ENCODE peak calls at places on chromosomes 16 and 17, in ten cellular contexts. Y is hepatocyte; X is GM23338; S is uterus; Q is lower leg skin; E is kidney epithelial cell; R is GM12865; O is ascending aorta; U is CD8-positive, alpha-beta T cell; F is left ventricle myocardium inferior. B is an unnamed sample.

GRCh38 chr17:46171939-46172338 is 21.3 kb downstream of the KANSL1 start:
- DNase-seq in U (no peak), E (no peak), O (no peak), X (no peak), Y (no peak), F (no peak), Q (no peak), S (no peak), R (no peak), B (no peak)

GRCh38 chr16:4260360-4260759 is 12.5 kb downstream of the TFAP4 start:
- DNase-seq in E (no peak), O (no peak), X (no peak), S (no peak), Q (no peak), U (no peak), Y (no peak), R (no peak), F (no peak), B (no peak)

GRCh38 chr17:50201226-50201854 is at the start of gene COL1A1:
- DNase-seq in X (peak; percentile 59), U (no peak), Q (peak; percentile 96), R (no peak), O (no peak), S (peak; percentile 94), Y (peak; percentile 85), F (peak; percentile 73), E (no peak), B (peak; percentile 71)

GRCh38 chr17:30095507-30096244 is 20.9 kb upstream of the NSRP1 start:
- DNase-seq in Q (no peak), U (no peak), S (no peak), Y (peak; percentile 71), O (no peak), R (peak; percentile 62), E (peak; percentile 54), X (peak; percentile 76), F (no peak), B (peak; percentile 61)

GRCh38 chr17:29571883-29572681 is 3.6 kb downstream of the TP53I13 start:
- DNase-seq in Q (peak; percentile 86), X (no peak), R (no peak), O (no peak), F (peak; percentile 35), S (peak; percentile 31), E (no peak), Y (peak; percentile 32), U (no peak), B (no peak)

GRCh38 chr16:12096162-12096781 is 119.7 kb downstream of the SNX29 start:
- DNase-seq in E (no peak), Q (no peak), X (no peak), R (no peak), O (no peak), S (no peak), Y (no peak), U (no peak), F (no peak), B (no peak)

GRCh38 chr17:40524243-40524965 is 23.0 kb upstream of the TNS4 start:
- DNase-seq in R (no peak), E (no peak), Y (no peak), S (no peak), Q (peak; percentile 21), F (no peak), X (no peak), O (no peak), U (no peak), B (no peak)

GRCh38 chr17:77489898-77490265 is 349.1 kb downstream of the SEC14L1 start:
- DNase-seq in U (no peak), F (peak; percentile 92), X (no peak), R (no peak), O (peak; percentile 69), S (peak; percentile 82), E (no peak), Y (no peak), Q (peak; percentile 94), B (no peak)

GRCh38 chr16:13873835-13874438 is 46.0 kb upstream of the ERCC4 start:
- DNase-seq in R (peak; percentile 8), U (no peak), Y (peak; percentile 60), S (no peak), X (peak; percentile 80), E (no peak), Q (no peak), O (no peak), F (no peak), B (peak; percentile 9)

GRCh38 chr16:51773051-51773450 is 622.0 kb upstream of the SALL1 start:
- DNase-seq in U (no peak), Q (no peak), X (peak; percentile 40), O (no peak), E (no peak), F (no peak), Y (no peak), S (no peak), R (no peak), B (no peak)

GRCh38 chr17:49595328-49595727 is 19.7 kb downstream of the NXPH3 start:
- DNase-seq in Q (no peak), E (no peak), R (no peak), U (no peak), S (no peak), F (no peak), Y (no peak), X (no peak), O (no peak), B (no peak)

GRCh38 chr16:2473425-2473926 is 1.5 kb upstream of the TBC1D24 start:
- DNase-seq in O (no peak), Q (no peak), U (no peak), R (no peak), S (no peak), X (peak; percentile 35), E (no peak), Y (no peak), F (no peak), B (no peak)
- H3K4me3 ChIP-seq in O (peak overlapping the region; percentile 68), Q (no peak overlapping the region), U (peak overlapping the region; percentile 39), R (peak overlapping the region; percentile 29), S (no peak overlapping the region), X (peak overlapping the region; percentile 50), E (peak overlapping the region; percentile 8), Y (no peak overlapping the region), F (peak overlapping the region; percentile 79), B (peak overlapping the region; percentile 16)

GRCh38 chr16:2339521-2340484 is 725 bp downstream of the ABCA3 start:
- DNase-seq in E (no peak), Y (peak; percentile 65), X (peak; percentile 66), O (no peak), U (peak; percentile 15), R (peak; percentile 74), Q (peak; percentile 89), S (peak; percentile 40), F (peak; percentile 52), B (no peak)
- TF ChIP-seq CTCF in E (peak; percentile 10), Y (peak; percentile 24), X (peak; percentile 30), O (no peak), U (no peak), R (no peak), Q (no peak), S (no peak), F (no peak), B (no peak)

GRCh38 chr16:50591800-50592771 is 43.9 kb downstream of the NKD1 start:
- DNase-seq in E (no peak), X (peak; percentile 28), S (peak; percentile 70), U (no peak), Y (peak; percentile 48), Q (peak; percentile 90), R (no peak), F (peak; percentile 78), O (peak; percentile 59), B (peak; percentile 16)
- H3K4me3 ChIP-seq in E (no peak overlapping the region), X (no peak overlapping the region), S (no peak overlapping the region), U (no peak overlapping the region), Y (no peak overlapping the region), Q (no peak overlapping the region), R (no peak overlapping the region), F (peak overlapping the region; percentile 20), O (peak overlapping the region; percentile 30), B (no peak overlapping the region)

DNA sequence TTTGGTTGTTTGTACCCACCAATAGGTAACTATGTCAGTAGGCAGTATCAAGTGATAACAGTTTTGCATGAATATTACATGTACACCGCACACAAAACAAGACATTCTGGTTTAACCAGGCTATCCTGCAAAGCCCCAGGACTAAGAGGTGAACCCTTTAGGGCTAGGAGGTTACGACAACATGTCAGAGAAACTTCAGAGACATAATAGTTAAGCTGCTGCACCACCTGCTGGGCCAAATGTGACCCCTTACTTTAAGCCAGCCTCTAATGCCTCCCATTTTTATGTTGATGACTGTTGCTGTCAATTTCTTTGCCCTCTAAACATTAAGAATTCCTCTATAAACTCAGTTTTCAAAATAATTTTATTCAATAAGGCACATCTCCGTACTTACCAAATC is 15.4 kb downstream of the SRP68 start:
- DNase-seq in S (no peak), E (no peak), X (no peak), F (no peak), Y (no peak), Q (no peak), R (no peak), O (no peak), U (no peak), B (no peak)
- TF ChIP-seq CTCF in S (no peak), E (peak; percentile 9), X (peak; percentile 3), F (no peak), Y (peak; percentile 9), Q (no peak), R (no peak), O (no peak), U (peak; percentile 11), B (no peak)

B was measured in astrocyte of the cerebellum.